ENCODE peak calls at places on chromosomes 7 and 10, in six cellular contexts. W is NCI-H2171; M is caudate nucleus; C is left kidney; D is HT1080; Z is stimulated activated CD4-positive, alpha-beta T cell treated with anti-CD3 and anti-CD28 coated beads, Interleukin-2, amount 100 ng/mL, for 48 hours. J is an unnamed sample.

GRCh38 chr7:76997381-76998262 is 34.5 kb downstream of the SPDYE17 start:
- DNase-seq in W (no peak), M (no peak), C (no peak), D (no peak), Z (no peak), J (no peak)

GRCh38 chr7:151876899-151877777 is at the start of gene PRKAG2:
- DNase-seq in W (peak), M (peak), C (peak), D (no peak), Z (peak), J (peak)

GRCh38 chr7:42611961-42612360 is 299.9 kb downstream of the C7orf25 start:
- DNase-seq in W (no peak), M (no peak), C (no peak), D (no peak), Z (no peak), J (no peak)

GRCh38 chr7:75798770-75799169 is 14.8 kb downstream of the CCL24 start:
- DNase-seq in W (no peak), M (no peak), C (no peak), D (no peak), Z (no peak), J (no peak)

GRCh38 chr10:13087601-13087985 is 12.4 kb upstream of the OPTN start:
- DNase-seq in W (no peak), M (no peak), C (no peak), D (no peak), Z (no peak), J (no peak)

GRCh38 chr7:38186593-38187314 is 8.7 kb downstream of the STARD3NL start:
- DNase-seq in W (no peak), M (no peak), C (no peak), D (peak), Z (no peak), J (no peak)

GRCh38 chr10:26573674-26574073 is 123.8 kb upstream of the PDSS1 start:
- DNase-seq in W (no peak), M (no peak), C (peak), D (no peak), Z (no peak), J (no peak)

GRCh38 chr7:5870311-5870710 is 10.3 kb upstream of the OCM start:
- DNase-seq in W (no peak), M (no peak), C (no peak), D (no peak), Z (no peak), J (no peak)

GRCh38 chr10:33279791-33280190 is 54.7 kb downstream of the NRP1 start:
- DNase-seq in W (no peak), M (no peak), C (no peak), D (no peak), Z (no peak), J (no peak)

GRCh38 chr7:146826338-146826737 is 709.7 kb downstream of the CNTNAP2 start:
- DNase-seq in W (no peak), M (no peak), C (no peak), D (no peak), Z (no peak), J (no peak)